ENCODE peak calls at places on chromosomes 12 and 14, in four cellular contexts. Q is kidney tubule cell, R is NCI-H510A treated with DMSO at 0.1 percent for 48 hours, N is RWPE1. I is an unnamed sample.

GRCh38 chr14:99224116-99224910 is 47.7 kb downstream of the BCL11B start:
- DNase-seq in Q (no peak), R (no peak), N (no peak), I (no peak)

GRCh38 chr14:71742491-71742890 is 189.7 kb upstream of the RGS6 start:
- DNase-seq in Q (no peak), R (no peak), N (no peak), I (no peak)

GRCh38 chr14:36647827-36648753 is 13.6 kb upstream of the PAX9 start:
- DNase-seq in Q (peak), R (peak), N (peak), I (no peak)

GRCh38 chr12:15601210-15601800 is 187.9 kb downstream of the EPS8 start:
- DNase-seq in Q (peak), R (no peak), N (peak), I (peak)

GRCh38 chr12:1474567-1475153 is 119.7 kb downstream of the FBXL14 start:
- DNase-seq in Q (peak), R (no peak), N (peak), I (peak)

GRCh38 chr12:65638324-65638723 is 186.0 kb upstream of the HMGA2 start:
- DNase-seq in Q (no peak), R (no peak), N (no peak), I (no peak)

GRCh38 chr14:76337619-76338545 is 38.1 kb upstream of the ESRRB start:
- DNase-seq in Q (peak), R (no peak), N (no peak), I (no peak)

GRCh38 chr14:62557416-62557815 is 487.8 kb downstream of the KCNH5 start:
- DNase-seq in Q (no peak), R (no peak), N (no peak), I (no peak)

GRCh38 chr14:27164139-27164538 is 566.3 kb upstream of the NOVA1 start:
- DNase-seq in Q (no peak), R (no peak), N (no peak), I (no peak)

GRCh38 chr12:15863258-15863835 is 18.8 kb upstream of the STRAP start:
- DNase-seq in Q (no peak), R (no peak), N (no peak), I (no peak)

GRCh38 chr14:100774164-100774537 is 47.5 kb downstream of the DLK1 start:
- DNase-seq in Q (no peak), R (no peak), N (no peak), I (no peak)

GRCh38 chr12:3470296-3470695 is 20.7 kb upstream of the PRMT8 start:
- DNase-seq in Q (no peak), R (no peak), N (no peak), I (no peak)

GRCh38 chr12:25550186-25550585 is 2.9 kb downstream of the LMNTD1 start:
- DNase-seq in Q (no peak), R (no peak), N (no peak), I (no peak)

GRCh38 chr12:111094157-111094772 is 173.9 kb upstream of the MYL2 start:
- DNase-seq in Q (no peak), R (no peak), N (no peak), I (no peak)

GRCh38 chr14:100523536-100524025 is 63.6 kb downstream of the BEGAIN start:
- DNase-seq in Q (no peak), R (no peak), N (no peak), I (no peak)

GRCh38 chr12:16187684-16188083 is 89.8 kb downstream of the SLC15A5 start:
- DNase-seq in Q (no peak), R (peak), N (no peak), I (no peak)

GRCh38 chr12:53703746-53704145 is 23.5 kb downstream of the CALCOCO1 start:
- DNase-seq in Q (peak), R (no peak), N (no peak), I (no peak)

GRCh38 chr14:64303471-64303917 is 9.3 kb upstream of the ESR2 start:
- DNase-seq in Q (peak), R (peak), N (peak), I (peak)

GRCh38 chr14:51121096-51121495 is 26.2 kb upstream of the TRIM9 start:
- DNase-seq in Q (no peak), R (no peak), N (no peak), I (no peak)

GRCh38 chr14:79204591-79204990 is 1006.7 kb downstream of the DIO2 start:
- DNase-seq in Q (no peak), R (no peak), N (no peak), I (no peak)

GRCh38 chr12:49019435-49020317 is 1.1 kb upstream of the PRKAG1 start:
- DNase-seq in Q (peak), R (peak), N (peak), I (peak)